ENCODE peak calls at places on chromosomes 1 and 21, in nine cellular contexts. F, S, Y, X, R, D, K, O and P are unnamed samples.

GRCh38 chr1:40318970-40319621 is 2.0 kb upstream of the COL9A2 start:
- DNase-seq in F (no peak), O (no peak), X (no peak), R (no peak), D (no peak), K (no peak), S (no peak), Y (no peak), P (no peak)

GRCh38 chr1:8201331-8201861 is 116.5 kb upstream of the SLC45A1 start:
- DNase-seq in Y (no peak), D (no peak), O (no peak), S (no peak), F (peak; percentile 39), R (no peak), X (no peak), K (no peak), P (no peak)

GRCh38 chr21:33109574-33110339 is 39.8 kb downstream of the OLIG1 start:
- DNase-seq in O (no peak), K (no peak), D (no peak), F (no peak), R (no peak), X (peak; percentile 86), Y (no peak), S (peak; percentile 64), P (no peak)

GRCh38 chr1:70431317-70431716 is 20.2 kb downstream of the CTH start:
- DNase-seq in S (no peak), O (no peak), D (no peak), X (no peak), R (no peak), F (no peak), Y (no peak), K (no peak), P (no peak)

GRCh38 chr1:39841429-39841828 is 41.9 kb downstream of the TRIT1 start:
- DNase-seq in O (no peak), X (no peak), D (no peak), Y (no peak), F (no peak), S (no peak), K (no peak), R (no peak), P (no peak)

GRCh38 chr1:228781161-228781771 is 46.0 kb downstream of the RHOU start:
- DNase-seq in X (no peak), R (no peak), O (no peak), D (peak; percentile 81), F (no peak), K (no peak), S (no peak), Y (no peak), P (no peak)

GRCh38 chr1:212293579-212293978 is 8.4 kb downstream of the PPP2R5A start:
- DNase-seq in O (no peak), R (no peak), Y (no peak), F (no peak), K (no peak), D (no peak), X (no peak), S (no peak), P (no peak)

GRCh38 chr1:145901312-145902021 is 8.4 kb downstream of the ITGA10 start:
- DNase-seq in O (no peak), S (no peak), K (no peak), Y (no peak), F (no peak), X (no peak), D (no peak), R (no peak), P (no peak)

GRCh38 chr1:118160825-118161224 is 24.2 kb downstream of the SPAG17 start:
- DNase-seq in Y (no peak), X (no peak), K (no peak), R (no peak), O (no peak), S (no peak), D (no peak), F (no peak), P (no peak)

GRCh38 chr1:171740987-171741871 is 636 bp downstream of the VAMP4 start:
- DNase-seq in Y (peak; percentile 41), F (no peak), R (no peak), O (no peak), D (peak; percentile 62), K (no peak), X (no peak), S (no peak), P (no peak)

GRCh38 chr1:8571200-8571984 is 246.0 kb downstream of the RERE start:
- DNase-seq in O (peak; percentile 29), S (no peak), R (no peak), D (peak; percentile 67), K (no peak), Y (no peak), F (no peak), X (no peak), P (no peak)

GRCh38 chr1:16903054-16903453 is 7.3 kb downstream of the RNU1-2 start:
- DNase-seq in K (no peak), Y (no peak), D (peak; percentile 82), R (no peak), S (peak; percentile 33), X (no peak), F (no peak), O (no peak), P (no peak)

GRCh38 chr1:91427741-91428140 is 23.1 kb upstream of the HFM1 start:
- DNase-seq in X (peak; percentile 14), R (no peak), F (no peak), S (peak; percentile 56), D (no peak), K (no peak), Y (no peak), O (no peak), P (no peak)

GRCh38 chr1:96538883-96539282 is 182.7 kb upstream of the PTBP2 start:
- DNase-seq in O (peak; percentile 93), S (no peak), R (peak; percentile 93), F (no peak), K (no peak), X (no peak), Y (peak; percentile 18), D (no peak), P (peak; percentile 90)

GRCh38 chr1:89311757-89312156 is 39.1 kb upstream of the GBP5 start:
- DNase-seq in K (no peak), Y (peak; percentile 38), S (no peak), F (peak; percentile 66), X (no peak), O (no peak), R (no peak), D (no peak), P (no peak)

DNA sequence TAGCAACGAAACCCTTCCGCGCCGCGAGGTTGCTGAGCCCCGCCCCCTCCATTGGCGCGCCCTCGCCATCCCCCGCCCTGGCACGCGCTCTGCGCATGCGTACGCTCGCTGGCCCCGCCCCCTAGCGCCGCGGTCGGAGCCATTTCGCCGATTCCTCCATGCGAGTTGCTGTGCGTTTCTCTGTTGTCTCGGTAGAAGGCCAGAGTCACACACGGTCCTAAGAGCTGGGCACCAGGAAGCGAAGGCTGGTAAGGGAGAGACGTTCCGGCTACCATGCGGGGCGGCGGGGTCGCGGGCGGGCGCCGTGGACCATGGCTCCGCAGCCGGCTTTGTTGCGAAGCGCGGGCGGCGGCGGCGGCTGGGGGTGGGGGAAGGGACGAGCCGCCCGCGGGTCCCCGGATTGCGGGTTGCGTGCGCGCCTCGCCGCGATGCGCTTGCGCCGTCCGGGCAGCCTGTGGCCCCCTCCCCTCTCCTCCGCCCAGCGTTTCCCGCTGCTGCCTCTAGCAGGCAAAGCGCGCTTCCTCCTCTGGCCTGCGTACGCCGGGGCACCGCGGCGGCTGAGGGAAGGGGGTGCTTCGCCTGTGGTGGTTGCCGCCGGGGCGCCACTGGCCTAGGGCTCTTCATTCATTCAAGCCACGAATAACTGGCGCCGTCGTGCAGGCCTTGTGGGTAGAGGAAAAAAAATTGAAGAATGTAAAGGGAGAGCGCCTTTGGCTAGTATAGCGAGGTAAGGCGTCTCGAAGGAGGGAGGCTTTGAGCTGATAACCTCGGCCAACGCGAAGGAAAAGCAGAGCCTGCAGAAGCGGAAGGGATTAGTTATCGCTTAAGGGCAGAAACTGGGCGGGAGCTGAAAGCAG is at the start of gene DHX9:
- DNase-seq in O (peak; percentile 62), X (peak; percentile 100), D (peak; percentile 91), S (peak; percentile 94), K (peak; percentile 33), Y (peak; percentile 94), R (peak; percentile 74), F (peak; percentile 98), P (peak; percentile 65)
- TF ChIP-seq CTCF in O (peak; percentile 13), X (peak; percentile 49), D (no peak), S (peak; percentile 28), K (no peak), Y (no peak), R (no peak), F (peak; percentile 10), P (no peak)

GRCh38 chr21:39004776-39005605 is 178.3 kb downstream of the PSMG1 start:
- DNase-seq in S (peak; percentile 63), R (no peak), K (no peak), X (no peak), F (peak; percentile 90), O (peak; percentile 32), D (no peak), Y (peak; percentile 75), P (no peak)
- TF ChIP-seq CTCF in S (no peak), R (no peak), K (no peak), X (no peak), F (no peak), O (no peak), D (no peak), Y (no peak), P (no peak)

DNA sequence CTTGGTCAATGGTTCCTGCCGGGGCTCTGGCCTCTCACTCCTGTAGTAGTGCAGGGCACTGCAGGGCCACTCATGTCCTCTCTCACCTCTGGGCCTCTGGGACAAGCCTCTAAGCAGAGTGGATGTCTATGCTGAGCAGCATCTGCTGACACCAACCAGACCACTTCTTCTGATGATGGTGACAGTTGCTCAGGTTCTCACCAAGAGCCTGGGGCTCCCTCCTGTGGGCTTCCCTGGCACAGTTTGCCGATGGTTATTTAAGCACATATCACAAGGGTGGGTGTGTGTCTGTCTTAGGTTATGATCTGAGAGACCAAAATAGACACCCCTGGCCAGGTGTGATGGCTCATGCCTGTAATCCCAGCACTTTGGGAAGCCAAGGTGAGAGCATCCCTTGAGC is 17.4 kb upstream of the GPR137B start:
- DNase-seq in S (no peak), Y (no peak), K (no peak), D (no peak), X (no peak), R (no peak), F (no peak), O (no peak), P (no peak)
- TF ChIP-seq CTCF in S (peak; percentile 28), Y (no peak), K (no peak), D (peak; percentile 35), X (no peak), R (peak; percentile 15), F (no peak), O (no peak), P (no peak)

GRCh38 chr1:45842786-45843185 is 39.4 kb downstream of the MAST2 start:
- DNase-seq in D (no peak), F (no peak), K (no peak), O (no peak), R (no peak), Y (no peak), X (no peak), S (no peak), P (no peak)

GRCh38 chr1:45843474-45843905 is 40.1 kb downstream of the MAST2 start:
- DNase-seq in D (no peak), Y (no peak), R (no peak), F (no peak), K (no peak), S (no peak), O (peak; percentile 19), X (no peak), P (peak; percentile 10)

GRCh38 chr1:45836451-45836850 is 33.0 kb downstream of the MAST2 start:
- DNase-seq in S (no peak), F (no peak), K (no peak), O (no peak), R (no peak), X (no peak), Y (no peak), D (no peak), P (no peak)

GRCh38 chr1:45840704-45841103 is 37.3 kb downstream of the MAST2 start:
- DNase-seq in O (no peak), F (no peak), D (no peak), X (no peak), S (no peak), R (no peak), Y (no peak), K (no peak), P (no peak)
- TF ChIP-seq CTCF in O (no peak), F (no peak), D (no peak), X (no peak), S (no peak), R (no peak), Y (no peak), K (no peak), P (no peak)